ENCODE peak calls at places on chromosome 18, in six cellular contexts. One of them, this sample, is unnamed.

GRCh38 chr18:30439174-30439573 is 603.4 kb downstream of the DSC3 start:
- DNase-seq in uterus: no peak
- DNase-seq in right lobe of liver: no peak
- DNase-seq in foreskin fibroblast: no peak
- DNase-seq in AG10803: no peak
- DNase-seq in brain microvascular endothelial cell: no peak
- DNase-seq in this sample: no peak

GRCh38 chr18:49101230-49101629 is 150.5 kb upstream of the SMAD7 start:
- DNase-seq in uterus: no peak
- DNase-seq in right lobe of liver: no peak
- DNase-seq in AG10803: no peak
- DNase-seq in brain microvascular endothelial cell: no peak
- DNase-seq in foreskin fibroblast: no peak
- DNase-seq in this sample: no peak

GRCh38 chr18:29823671-29824070 is 1218.9 kb downstream of the DSC3 start:
- DNase-seq in brain microvascular endothelial cell: no peak
- DNase-seq in uterus: no peak
- DNase-seq in foreskin fibroblast: no peak
- DNase-seq in AG10803: no peak
- DNase-seq in right lobe of liver: no peak
- DNase-seq in this sample: no peak

GRCh38 chr18:48943736-48944527 is 6.8 kb downstream of the SMAD7 start:
- DNase-seq in right lobe of liver: no peak
- DNase-seq in uterus: no peak
- DNase-seq in foreskin fibroblast: no peak
- DNase-seq in AG10803: no peak
- DNase-seq in brain microvascular endothelial cell: no peak
- DNase-seq in this sample: no peak

GRCh38 chr18:31857516-31858106 is 85.3 kb downstream of the TRAPPC8 start:
- DNase-seq in uterus: no peak
- DNase-seq in foreskin fibroblast: no peak
- DNase-seq in AG10803: no peak
- DNase-seq in right lobe of liver: no peak
- DNase-seq in brain microvascular endothelial cell: no peak
- DNase-seq in this sample: no peak

GRCh38 chr18:56501896-56502295 is 136.5 kb downstream of the TXNL1 start:
- DNase-seq in uterus: no peak
- DNase-seq in brain microvascular endothelial cell: no peak
- DNase-seq in right lobe of liver: no peak
- DNase-seq in AG10803: no peak
- DNase-seq in foreskin fibroblast: no peak
- DNase-seq in this sample: peak; percentile 27

GRCh38 chr18:73235491-73235890 is 367.7 kb upstream of the NETO1 start:
- DNase-seq in brain microvascular endothelial cell: peak; percentile 84
- DNase-seq in foreskin fibroblast: peak; percentile 94
- DNase-seq in uterus: no peak
- DNase-seq in right lobe of liver: no peak
- DNase-seq in AG10803: peak; percentile 83
- DNase-seq in this sample: peak; percentile 96

GRCh38 chr18:9038277-9038871 is 64.1 kb upstream of the NDUFV2 start:
- DNase-seq in right lobe of liver: no peak
- DNase-seq in AG10803: peak; percentile 10
- DNase-seq in uterus: no peak
- DNase-seq in foreskin fibroblast: no peak
- DNase-seq in brain microvascular endothelial cell: no peak
- DNase-seq in this sample: peak; percentile 8

GRCh38 chr18:70354080-70354479 is 65.2 kb downstream of the SOCS6 start:
- DNase-seq in right lobe of liver: no peak
- DNase-seq in uterus: no peak
- DNase-seq in AG10803: no peak
- DNase-seq in brain microvascular endothelial cell: no peak
- DNase-seq in foreskin fibroblast: no peak
- DNase-seq in this sample: no peak

GRCh38 chr18:55778731-55779460 is 190.9 kb upstream of the TCF4 start:
- DNase-seq in brain microvascular endothelial cell: no peak
- DNase-seq in AG10803: peak; percentile 50
- DNase-seq in uterus: no peak
- DNase-seq in foreskin fibroblast: no peak
- DNase-seq in right lobe of liver: no peak
- DNase-seq in this sample: peak; percentile 53

GRCh38 chr18:13809025-13809384 is 14.9 kb upstream of the MC5R start:
- DNase-seq in right lobe of liver: no peak
- DNase-seq in AG10803: no peak
- DNase-seq in brain microvascular endothelial cell: no peak
- DNase-seq in foreskin fibroblast: no peak
- DNase-seq in uterus: no peak
- DNase-seq in this sample: no peak

GRCh38 chr18:77134611-77135010 is 2.0 kb upstream of the MBP start:
- DNase-seq in uterus: no peak
- DNase-seq in foreskin fibroblast: no peak
- DNase-seq in brain microvascular endothelial cell: no peak
- DNase-seq in AG10803: no peak
- DNase-seq in right lobe of liver: no peak
- DNase-seq in this sample: no peak

GRCh38 chr18:1760901-1761300 is 810.4 kb downstream of the METTL4 start:
- DNase-seq in right lobe of liver: no peak
- DNase-seq in brain microvascular endothelial cell: no peak
- DNase-seq in uterus: no peak
- DNase-seq in AG10803: no peak
- DNase-seq in foreskin fibroblast: no peak
- DNase-seq in this sample: no peak

GRCh38 chr18:58882039-58882438 is 17.4 kb downstream of the ZNF532 start:
- DNase-seq in brain microvascular endothelial cell: no peak
- DNase-seq in right lobe of liver: no peak
- DNase-seq in uterus: no peak
- DNase-seq in foreskin fibroblast: no peak
- DNase-seq in AG10803: peak; percentile 58
- DNase-seq in this sample: peak; percentile 81

GRCh38 chr18:41594582-41594981 is 360.5 kb upstream of the PIK3C3 start:
- DNase-seq in foreskin fibroblast: no peak
- DNase-seq in brain microvascular endothelial cell: no peak
- DNase-seq in uterus: no peak
- DNase-seq in AG10803: no peak
- DNase-seq in right lobe of liver: no peak
- DNase-seq in this sample: no peak

GRCh38 chr18:3340015-3340681 is 78.2 kb downstream of the MYL12B start:
- DNase-seq in foreskin fibroblast: no peak
- DNase-seq in AG10803: no peak
- DNase-seq in right lobe of liver: no peak
- DNase-seq in brain microvascular endothelial cell: peak; percentile 34
- DNase-seq in uterus: no peak
- DNase-seq in this sample: peak; percentile 65

GRCh38 chr18:57624988-57625387 is 3.4 kb upstream of the NARS1 start:
- DNase-seq in uterus: no peak
- DNase-seq in AG10803: peak; percentile 24
- DNase-seq in brain microvascular endothelial cell: peak; percentile 52
- DNase-seq in foreskin fibroblast: peak; percentile 42
- DNase-seq in right lobe of liver: no peak
- DNase-seq in this sample: peak; percentile 55

GRCh38 chr18:13451208-13451530 is 232.6 kb downstream of the LDLRAD4 start:
- DNase-seq in AG10803: no peak
- DNase-seq in right lobe of liver: no peak
- DNase-seq in foreskin fibroblast: no peak
- DNase-seq in brain microvascular endothelial cell: no peak
- DNase-seq in uterus: no peak
- DNase-seq in this sample: no peak

GRCh38 chr18:56076735-56077134 is 488.7 kb upstream of the TCF4 start:
- DNase-seq in right lobe of liver: no peak
- DNase-seq in brain microvascular endothelial cell: peak; percentile 47
- DNase-seq in uterus: no peak
- DNase-seq in foreskin fibroblast: no peak
- DNase-seq in AG10803: no peak
- DNase-seq in this sample: no peak

GRCh38 chr18:59049726-59050660 is 89.7 kb upstream of the SEC11C start:
- DNase-seq in foreskin fibroblast: no peak
- DNase-seq in AG10803: no peak
- DNase-seq in brain microvascular endothelial cell: no peak
- DNase-seq in right lobe of liver: no peak
- DNase-seq in uterus: no peak
- DNase-seq in this sample: no peak

GRCh38 chr18:50619833-50620232 is 59.9 kb downstream of the MAPK4 start:
- DNase-seq in brain microvascular endothelial cell: no peak
- DNase-seq in right lobe of liver: no peak
- DNase-seq in uterus: no peak
- DNase-seq in AG10803: no peak
- DNase-seq in foreskin fibroblast: no peak
- DNase-seq in this sample: no peak

GRCh38 chr18:37393945-37394609 is 171.5 kb downstream of the CELF4 start:
- DNase-seq in right lobe of liver: peak; percentile 72
- DNase-seq in uterus: peak; percentile 73
- DNase-seq in brain microvascular endothelial cell: peak; percentile 16
- DNase-seq in AG10803: peak; percentile 94
- DNase-seq in foreskin fibroblast: peak; percentile 98
- DNase-seq in this sample: peak; percentile 95

GRCh38 chr18:55302337-55302833 is 285.6 kb downstream of the TCF4 start:
- DNase-seq in foreskin fibroblast: peak; percentile 36
- DNase-seq in uterus: no peak
- DNase-seq in right lobe of liver: no peak
- DNase-seq in AG10803: peak; percentile 37
- DNase-seq in brain microvascular endothelial cell: no peak
- DNase-seq in this sample: no peak

GRCh38 chr18:51447351-51447896 is 249.9 kb upstream of the MEX3C start:
- DNase-seq in brain microvascular endothelial cell: no peak
- DNase-seq in foreskin fibroblast: no peak
- DNase-seq in uterus: no peak
- DNase-seq in AG10803: no peak
- DNase-seq in right lobe of liver: no peak
- DNase-seq in this sample: peak; percentile 21

GRCh38 chr18:36663312-36663711 is 165.5 kb downstream of the TPGS2 start:
- DNase-seq in uterus: no peak
- DNase-seq in foreskin fibroblast: no peak
- DNase-seq in brain microvascular endothelial cell: no peak
- DNase-seq in AG10803: peak; percentile 18
- DNase-seq in right lobe of liver: no peak
- DNase-seq in this sample: peak; percentile 25

GRCh38 chr18:9094307-9095226 is 7.9 kb upstream of the NDUFV2 start:
- DNase-seq in uterus: no peak
- DNase-seq in foreskin fibroblast: peak; percentile 81
- DNase-seq in right lobe of liver: no peak
- DNase-seq in brain microvascular endothelial cell: peak; percentile 96
- DNase-seq in AG10803: peak; percentile 48
- DNase-seq in this sample: peak; percentile 82

GRCh38 chr18:8800041-8800441 is 94.7 kb downstream of the MTCL1 start:
- DNase-seq in AG10803: peak; percentile 97
- DNase-seq in brain microvascular endothelial cell: no peak
- DNase-seq in foreskin fibroblast: peak; percentile 41
- DNase-seq in right lobe of liver: no peak
- DNase-seq in uterus: no peak
- DNase-seq in this sample: no peak

GRCh38 chr18:41043876-41044275 is 911.2 kb upstream of the PIK3C3 start:
- DNase-seq in uterus: no peak
- DNase-seq in foreskin fibroblast: no peak
- DNase-seq in AG10803: no peak
- DNase-seq in brain microvascular endothelial cell: no peak
- DNase-seq in right lobe of liver: no peak
- DNase-seq in this sample: no peak

GRCh38 chr18:71398530-71398929 is 1109.7 kb downstream of the SOCS6 start:
- DNase-seq in AG10803: no peak
- DNase-seq in right lobe of liver: no peak
- DNase-seq in uterus: no peak
- DNase-seq in brain microvascular endothelial cell: peak; percentile 0
- DNase-seq in foreskin fibroblast: no peak
- DNase-seq in this sample: peak; percentile 3
- TF ChIP-seq CTCF in AG10803: no peak
- TF ChIP-seq CTCF in right lobe of liver: no peak
- TF ChIP-seq CTCF in uterus: no peak
- TF ChIP-seq CTCF in brain microvascular endothelial cell: peak; percentile 56
- TF ChIP-seq CTCF in foreskin fibroblast: no peak
- TF ChIP-seq CTCF in this sample: peak; percentile 28

DNA sequence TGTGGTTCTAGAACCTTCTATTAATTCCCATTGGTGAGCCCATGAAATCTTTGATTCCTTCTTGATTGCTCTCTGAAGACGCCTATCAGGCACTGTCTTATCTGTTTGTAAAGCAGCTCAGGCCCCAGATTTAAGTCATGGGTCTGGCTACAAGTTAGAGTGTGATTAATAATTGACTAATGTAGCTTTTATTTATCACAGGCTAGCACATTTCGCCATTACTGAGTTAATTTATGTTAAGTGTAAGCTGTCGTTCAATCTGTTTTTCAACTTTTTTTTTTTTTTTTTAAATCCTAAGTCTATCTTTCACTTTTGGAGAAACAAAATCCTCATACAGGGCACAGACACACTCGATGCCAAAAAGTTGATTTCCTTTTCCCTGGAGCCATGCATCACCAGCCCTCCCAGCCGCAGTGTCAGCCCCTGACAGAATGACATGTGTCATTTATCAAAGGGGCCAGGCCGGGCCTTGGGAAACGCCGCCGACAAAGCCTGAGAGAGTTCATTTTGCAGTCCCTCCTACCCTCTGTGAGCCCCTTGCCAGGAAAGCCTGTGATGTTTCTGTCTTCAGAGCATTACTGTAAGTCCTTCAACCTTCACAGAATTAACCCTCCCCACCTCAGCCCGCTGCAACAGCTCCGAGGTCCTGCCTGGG is 15.8 kb downstream of the TSHZ1 start:
- DNase-seq in right lobe of liver: no peak
- DNase-seq in AG10803: no peak
- DNase-seq in foreskin fibroblast: no peak
- DNase-seq in uterus: no peak
- DNase-seq in brain microvascular endothelial cell: no peak
- DNase-seq in this sample: peak; percentile 41
- H3K4me3 ChIP-seq in right lobe of liver: peak overlapping the region; percentile 33
- H3K4me3 ChIP-seq in AG10803: peak overlapping the region; percentile 31
- H3K4me3 ChIP-seq in foreskin fibroblast: peak overlapping the region; percentile 19
- H3K4me3 ChIP-seq in uterus: no peak overlapping the region
- H3K4me3 ChIP-seq in brain microvascular endothelial cell: no peak overlapping the region
- H3K4me3 ChIP-seq in this sample: peak overlapping the region; percentile 17

DNA sequence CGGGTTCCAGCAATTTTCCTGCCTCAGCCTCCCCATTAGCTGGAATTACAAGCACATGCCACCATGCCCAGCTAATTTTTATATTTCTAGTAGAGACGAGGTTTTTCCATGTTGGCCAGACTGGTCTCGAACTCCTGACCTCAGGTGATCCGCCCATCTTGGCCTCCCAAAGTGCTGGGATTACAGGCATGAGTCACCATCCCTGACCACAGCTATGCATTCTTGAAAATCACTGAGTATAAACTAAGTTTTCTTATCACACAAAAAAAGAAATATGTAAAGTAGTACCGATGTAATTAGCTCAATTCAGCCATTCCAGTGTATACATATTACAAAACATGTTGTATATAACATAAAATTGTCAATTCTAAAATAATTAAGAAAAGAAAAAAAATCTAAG is 232.7 kb downstream of the MBD2 start:
- DNase-seq in foreskin fibroblast: no peak
- DNase-seq in AG10803: peak; percentile 26
- DNase-seq in uterus: no peak
- DNase-seq in right lobe of liver: no peak
- DNase-seq in brain microvascular endothelial cell: peak; percentile 69
- DNase-seq in this sample: peak; percentile 50
- TF ChIP-seq CTCF in foreskin fibroblast: no peak
- TF ChIP-seq CTCF in AG10803: no peak
- TF ChIP-seq CTCF in uterus: no peak
- TF ChIP-seq CTCF in right lobe of liver: no peak
- TF ChIP-seq CTCF in brain microvascular endothelial cell: no peak
- TF ChIP-seq CTCF in this sample: no peak

DNA sequence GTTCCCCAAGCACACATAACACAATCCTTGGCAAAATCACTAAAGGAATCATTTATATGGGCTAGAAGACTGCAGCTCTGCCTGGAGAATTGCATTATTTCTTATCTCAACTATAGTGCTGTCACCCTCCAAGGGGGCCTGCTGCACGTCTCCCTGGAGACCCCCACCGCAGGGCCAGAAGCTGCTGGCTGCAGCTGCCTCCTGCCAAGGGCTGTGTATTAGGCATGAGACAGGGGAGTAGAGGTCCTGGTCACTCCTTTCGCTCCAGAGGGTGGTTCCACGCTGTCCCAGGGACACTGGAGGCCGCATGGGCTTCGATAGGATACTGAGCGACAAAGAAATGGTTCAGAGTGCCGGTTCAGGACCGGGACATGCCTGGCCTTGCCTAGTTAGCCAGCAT is 76.7 kb downstream of the LRRC30 start:
- DNase-seq in brain microvascular endothelial cell: no peak
- DNase-seq in AG10803: no peak
- DNase-seq in foreskin fibroblast: no peak
- DNase-seq in uterus: no peak
- DNase-seq in right lobe of liver: no peak
- DNase-seq in this sample: no peak
- H3K4me3 ChIP-seq in brain microvascular endothelial cell: no peak overlapping the region
- H3K4me3 ChIP-seq in AG10803: no peak overlapping the region
- H3K4me3 ChIP-seq in foreskin fibroblast: no peak overlapping the region
- H3K4me3 ChIP-seq in uterus: no peak overlapping the region
- H3K4me3 ChIP-seq in right lobe of liver: no peak overlapping the region
- H3K4me3 ChIP-seq in this sample: no peak overlapping the region

This sample was measured in cardiac fibroblast.